ENCODE peak calls at places on chromosomes 16 and 17, in six cellular contexts. D is ELR; E is SJSA1; A is GM19239; L is NCI-H82; W is activated naive CD4-positive, alpha-beta T cell treated with anti-CD3 and anti-CD28 coated beads for 36 hours. P is an unnamed sample.

GRCh38 chr17:34673516-34673915 is 94.1 kb downstream of the TMEM132E start:
- DNase-seq in D (no peak), E (peak), A (no peak), L (no peak), W (no peak), P (no peak)

GRCh38 chr17:44293509-44294226 is 14.7 kb upstream of the RUNDC3A start:
- DNase-seq in D (no peak), E (no peak), A (no peak), L (no peak), W (no peak), P (no peak)

GRCh38 chr16:83438326-83438725 is 369.5 kb upstream of the HSBP1 start:
- DNase-seq in D (no peak), E (no peak), A (no peak), L (no peak), W (no peak), P (no peak)

GRCh38 chr17:67995568-67996191 is 589 bp downstream of the C17orf58 start:
- DNase-seq in D (peak), E (no peak), A (peak), L (peak), W (peak), P (no peak)

GRCh38 chr17:77738666-77739531 is 219.6 kb upstream of the TNRC6C start:
- DNase-seq in D (no peak), E (peak), A (no peak), L (no peak), W (no peak), P (no peak)

GRCh38 chr16:72198021-72198420 is 26.1 kb upstream of the PMFBP1 start:
- DNase-seq in D (peak), E (peak), A (no peak), L (no peak), W (no peak), P (no peak)

GRCh38 chr17:21742326-21742725 is 50.0 kb downstream of the KCNJ18 start:
- DNase-seq in D (no peak), E (no peak), A (no peak), L (no peak), W (no peak), P (no peak)

GRCh38 chr17:66450008-66450856 is 147.8 kb downstream of the PRKCA start:
- DNase-seq in D (no peak), E (no peak), A (no peak), L (no peak), W (peak), P (no peak)

GRCh38 chr17:74859439-74860228 is at the start of gene GRIN2C:
- DNase-seq in D (no peak), E (no peak), A (peak), L (peak), W (no peak), P (peak)

GRCh38 chr16:29738514-29738913 is 7.3 kb downstream of the C16orf54 start:
- DNase-seq in D (no peak), E (no peak), A (peak), L (no peak), W (peak), P (peak)

GRCh38 chr16:81707411-81708321 is 71.4 kb upstream of the PLCG2 start:
- DNase-seq in D (peak), E (no peak), A (no peak), L (no peak), W (no peak), P (no peak)

GRCh38 chr16:88941933-88942909 is 34.8 kb downstream of the CBFA2T3 start:
- DNase-seq in D (peak), E (no peak), A (peak), L (peak), W (peak), P (peak)

GRCh38 chr17:66301864-66302741 is at the start of gene PRKCA:
- DNase-seq in D (peak), E (peak), A (peak), L (peak), W (peak), P (peak)

GRCh38 chr17:33832295-33832694 is 422.8 kb upstream of the CCL2 start:
- DNase-seq in D (no peak), E (no peak), A (no peak), L (no peak), W (no peak), P (no peak)

GRCh38 chr17:68906638-68907037 is 48.6 kb downstream of the ABCA8 start:
- DNase-seq in D (peak), E (no peak), A (no peak), L (peak), W (no peak), P (no peak)

GRCh38 chr17:76497979-76498885 is 3.0 kb downstream of the RHBDF2 start:
- DNase-seq in D (peak), E (peak), A (no peak), L (peak), W (no peak), P (no peak)

GRCh38 chr16:86975445-86975844 is 341.7 kb downstream of the C16orf95 start:
- DNase-seq in D (peak), E (peak), A (no peak), L (peak), W (no peak), P (peak)

GRCh38 chr16:10608687-10609409 is 28.4 kb upstream of the EMP2 start:
- DNase-seq in D (no peak), E (no peak), A (no peak), L (no peak), W (no peak), P (no peak)

GRCh38 chr17:50080096-50080480 is 15.1 kb upstream of the PDK2 start:
- DNase-seq in D (no peak), E (no peak), A (no peak), L (no peak), W (no peak), P (no peak)

GRCh38 chr16:89749637-89750036 is 28.3 kb downstream of the ZNF276 start:
- DNase-seq in D (no peak), E (no peak), A (no peak), L (no peak), W (no peak), P (no peak)

GRCh38 chr17:46109603-46110189 is 83.5 kb downstream of the KANSL1 start:
- DNase-seq in D (no peak), E (no peak), A (no peak), L (no peak), W (no peak), P (no peak)

GRCh38 chr17:75047398-75048098 is 523 bp downstream of the KCTD2 start:
- DNase-seq in D (peak), E (no peak), A (no peak), L (peak), W (peak), P (peak)

GRCh38 chr17:63635787-63636186 is 13.6 kb downstream of the MAP3K3 start:
- DNase-seq in D (no peak), E (no peak), A (no peak), L (no peak), W (no peak), P (no peak)

GRCh38 chr16:28899882-28900600 is 21.8 kb downstream of the ATP2A1 start:
- DNase-seq in D (no peak), E (no peak), A (no peak), L (no peak), W (no peak), P (no peak)

GRCh38 chr17:69478916-69479315 is 64.4 kb downstream of the MAP2K6 start:
- DNase-seq in D (no peak), E (no peak), A (no peak), L (no peak), W (no peak), P (no peak)

GRCh38 chr17:70137451-70138230 is 31.7 kb upstream of the KCNJ2 start:
- DNase-seq in D (peak), E (no peak), A (peak), L (no peak), W (peak), P (peak)

GRCh38 chr16:80208015-80208414 is 332.8 kb upstream of the DYNLRB2 start:
- DNase-seq in D (no peak), E (no peak), A (no peak), L (no peak), W (no peak), P (no peak)

GRCh38 chr17:57607553-57608120 is 137.5 kb downstream of the CCDC182 start:
- DNase-seq in D (no peak), E (no peak), A (no peak), L (no peak), W (peak), P (no peak)

GRCh38 chr16:69831212-69832123 is 69.3 kb downstream of the WWP2 start:
- DNase-seq in D (peak), E (no peak), A (peak), L (no peak), W (no peak), P (no peak)

GRCh38 chr17:81132770-81133723 is 32.3 kb upstream of the PVALEF start:
- DNase-seq in D (no peak), E (no peak), A (no peak), L (no peak), W (no peak), P (no peak)

GRCh38 chr16:31064882-31065461 is 9.1 kb downstream of the ZNF668 start:
- DNase-seq in D (peak), E (peak), A (no peak), L (peak), W (no peak), P (no peak)

GRCh38 chr16:56279132-56279531 is 87.8 kb downstream of the GNAO1 start:
- DNase-seq in D (no peak), E (no peak), A (no peak), L (no peak), W (peak), P (no peak)

GRCh38 chr16:12170103-12171025 is 193.8 kb downstream of the SNX29 start:
- DNase-seq in D (no peak), E (no peak), A (no peak), L (no peak), W (no peak), P (no peak)

GRCh38 chr16:58426095-58426494 is 33.8 kb downstream of the GINS3 start:
- DNase-seq in D (no peak), E (no peak), A (peak), L (no peak), W (peak), P (peak)

GRCh38 chr16:68227850-68228553 is 7.9 kb downstream of the ESRP2 start:
- DNase-seq in D (no peak), E (no peak), A (no peak), L (no peak), W (no peak), P (peak)

GRCh38 chr17:40038882-40039513 is 15.2 kb downstream of the MED24 start:
- DNase-seq in D (peak), E (peak), A (no peak), L (peak), W (no peak), P (no peak)

GRCh38 chr16:21156767-21157467 is 1.6 kb upstream of the LDAF1 start:
- DNase-seq in D (peak), E (peak), A (peak), L (peak), W (peak), P (peak)